ENCODE peak calls at places on chromosomes 13 and 19, in seven cellular contexts. N is IMR-90, Q is mucosa of descending colon, H is uterus, F is PC-3, M is HepG2, E is epithelial cell of esophagus. G is an unnamed sample.

GRCh38 chr19:13260883-13261653 is 110.9 kb downstream of the IER2 start:
- DNase-seq in M (no peak), E (peak; percentile 95), N (peak; percentile 93), Q (no peak), H (no peak), F (peak; percentile 98), G (peak; percentile 93)

GRCh38 chr19:43809762-43810696 is 7.8 kb upstream of the LYPD5 start:
- DNase-seq in E (peak; percentile 76), H (no peak), Q (no peak), F (peak; percentile 75), N (peak; percentile 74), M (peak; percentile 29), G (peak; percentile 66)

GRCh38 chr19:10708261-10708660 is 7.0 kb downstream of the QTRT1 start:
- DNase-seq in N (no peak), F (no peak), E (no peak), Q (no peak), H (no peak), M (no peak), G (no peak)

GRCh38 chr13:23322353-23323336 is 110.9 kb downstream of the SACS start:
- DNase-seq in M (no peak), N (peak; percentile 6), F (peak; percentile 59), H (no peak), E (peak; percentile 80), Q (no peak), G (no peak)

GRCh38 chr19:5572556-5573286 is 5.0 kb upstream of the TINCR start:
- DNase-seq in Q (peak; percentile 68), M (no peak), F (peak; percentile 53), E (no peak), N (no peak), H (no peak), G (no peak)

GRCh38 chr19:1252221-1252817 is 3.9 kb downstream of the MIDN start:
- DNase-seq in E (peak; percentile 96), F (peak; percentile 81), Q (peak; percentile 88), N (peak; percentile 88), H (no peak), M (no peak), G (peak; percentile 95)

GRCh38 chr13:101492251-101492910 is 39.9 kb downstream of the ITGBL1 start:
- DNase-seq in E (no peak), N (peak; percentile 19), M (no peak), H (no peak), F (no peak), Q (no peak), G (no peak)

GRCh38 chr13:68257111-68257842 is 1027.1 kb upstream of the PCDH9 start:
- DNase-seq in E (no peak), M (no peak), H (no peak), F (no peak), N (no peak), Q (no peak), G (no peak)

GRCh38 chr19:58399903-58400637 is 4.6 kb downstream of the RNF225 start:
- DNase-seq in Q (no peak), N (no peak), F (no peak), E (no peak), M (no peak), H (no peak), G (no peak)

GRCh38 chr13:32259116-32259515 is 56.0 kb downstream of the ZAR1L start:
- DNase-seq in E (no peak), Q (no peak), H (no peak), F (no peak), N (no peak), M (peak; percentile 28), G (no peak)

GRCh38 chr19:14112809-14113385 is 4.7 kb downstream of the PRKACA start:
- DNase-seq in F (no peak), M (peak; percentile 29), H (peak; percentile 63), N (no peak), Q (no peak), E (no peak), G (no peak)

GRCh38 chr19:58338336-58338735 is 11.5 kb downstream of the ZSCAN22 start:
- DNase-seq in Q (no peak), H (no peak), N (no peak), F (no peak), E (no peak), M (no peak), G (no peak)

GRCh38 chr13:69389899-69390298 is 717.7 kb upstream of the ATXN8OS start:
- DNase-seq in H (no peak), F (peak; percentile 19), E (peak; percentile 9), N (no peak), Q (no peak), M (no peak), G (no peak)

GRCh38 chr13:113553541-113554332 is 30.8 kb upstream of the TFDP1 start:
- DNase-seq in H (peak; percentile 12), N (no peak), Q (no peak), M (no peak), E (no peak), F (no peak), G (no peak)

GRCh38 chr19:15781659-15782058 is 5.8 kb upstream of the OR10H5 start:
- DNase-seq in E (no peak), M (no peak), F (no peak), Q (no peak), H (no peak), N (no peak), G (no peak)

GRCh38 chr19:56765107-56765506 is 75.4 kb downstream of the PEG3 start:
- DNase-seq in M (no peak), H (peak; percentile 76), Q (peak; percentile 34), N (no peak), E (peak; percentile 17), F (no peak), G (no peak)

GRCh38 chr13:73101608-73102007 is 42.8 kb downstream of the KLF5 start:
- DNase-seq in H (no peak), N (no peak), E (no peak), Q (no peak), F (no peak), M (no peak), G (no peak)

GRCh38 chr13:32314271-32314967 is 744 bp downstream of the ZAR1L start:
- DNase-seq in E (no peak), N (no peak), M (no peak), F (no peak), H (no peak), Q (peak; percentile 50), G (no peak)

GRCh38 chr19:20923077-20923871 is at the start of gene ZNF85:
- DNase-seq in M (peak; percentile 78), N (peak; percentile 88), H (peak; percentile 83), E (peak; percentile 91), Q (peak; percentile 90), F (peak; percentile 90), G (peak; percentile 87)

GRCh38 chr13:108508263-108508662 is 121.1 kb upstream of the MYO16 start:
- DNase-seq in N (peak; percentile 29), F (peak; percentile 15), E (peak; percentile 59), H (no peak), M (peak; percentile 2), Q (no peak), G (no peak)
- TF ChIP-seq CTCF in N (peak; percentile 51), F (peak; percentile 50), E (peak; percentile 72), H (no peak), M (peak; percentile 29), Q (no peak), G (no peak)

GRCh38 chr13:106479849-106480400 is 55.5 kb downstream of the EFNB2 start:
- DNase-seq in F (no peak), Q (no peak), E (no peak), M (no peak), H (no peak), N (no peak), G (no peak)
- TF ChIP-seq CTCF in F (no peak), Q (no peak), E (no peak), M (no peak), H (no peak), N (no peak), G (no peak)

GRCh38 chr13:42815686-42816085 is 34.3 kb downstream of the FAM216B start:
- DNase-seq in N (peak; percentile 31), F (no peak), E (no peak), Q (no peak), M (no peak), H (no peak), G (no peak)

GRCh38 chr13:42814868-42815267 is 33.5 kb downstream of the FAM216B start:
- DNase-seq in H (no peak), F (peak; percentile 83), Q (no peak), E (peak; percentile 88), M (no peak), N (peak; percentile 94), G (peak; percentile 80)

GRCh38 chr13:42808572-42808971 is 27.2 kb downstream of the FAM216B start:
- DNase-seq in H (no peak), F (peak; percentile 67), Q (no peak), M (no peak), N (peak; percentile 56), E (no peak), G (peak; percentile 62)

GRCh38 chr13:42816538-42816937 is 35.2 kb downstream of the FAM216B start:
- DNase-seq in M (no peak), Q (no peak), H (no peak), N (no peak), E (no peak), F (no peak), G (no peak)

GRCh38 chr13:42812311-42812710 is 30.9 kb downstream of the FAM216B start:
- DNase-seq in Q (no peak), H (no peak), E (no peak), F (no peak), M (no peak), N (no peak), G (peak; percentile 67)
- TF ChIP-seq CTCF in Q (no peak), H (no peak), E (no peak), F (no peak), M (peak; percentile 11), N (no peak), G (peak; percentile 40)

GRCh38 chr13:106099765-106100164 is 435.7 kb downstream of the EFNB2 start:
- DNase-seq in M (no peak), E (no peak), Q (peak; percentile 67), N (no peak), F (no peak), H (no peak), G (no peak)
- TF ChIP-seq CTCF in M (no peak), E (no peak), Q (no peak), N (no peak), F (no peak), H (no peak), G (no peak)